ENCODE peak calls at places on chromosomes 7 and 10, in nine cellular contexts. C, L, S, H, I, E, W, P and G are unnamed samples.

GRCh38 chr10:61364619-61365018 is 88.6 kb downstream of the TMEM26 start:
- DNase-seq in C (no peak), L (no peak), S (no peak), H (no peak), I (no peak), E (no peak), W (no peak), P (no peak), G (no peak)

GRCh38 chr7:128938524-128939074 is 872 bp downstream of the IRF5 start:
- DNase-seq in C (no peak), L (no peak), S (no peak), H (no peak), I (peak), E (no peak), W (peak), P (no peak), G (peak)

GRCh38 chr7:106644999-106645398 is 16.0 kb downstream of the CCDC71L start:
- DNase-seq in C (no peak), L (no peak), S (no peak), H (no peak), I (no peak), E (no peak), W (no peak), P (no peak), G (no peak)

GRCh38 chr10:120632047-120632446 is 175.0 kb downstream of the PLPP4 start:
- DNase-seq in C (no peak), L (no peak), S (no peak), H (no peak), I (no peak), E (no peak), W (no peak), P (no peak), G (no peak)

GRCh38 chr10:69861251-69862240 is 59.8 kb downstream of the COL13A1 start:
- DNase-seq in C (no peak), L (peak), S (no peak), H (peak), I (no peak), E (no peak), W (no peak), P (peak), G (no peak)

GRCh38 chr10:99920901-99921300 is 88.8 kb downstream of the DNMBP start:
- DNase-seq in C (no peak), L (no peak), S (no peak), H (no peak), I (no peak), E (no peak), W (no peak), P (peak), G (no peak)

GRCh38 chr10:119412831-119413737 is 129.4 kb downstream of the RGS10 start:
- DNase-seq in C (no peak), L (no peak), S (no peak), H (no peak), I (peak), E (no peak), W (no peak), P (peak), G (no peak)

GRCh38 chr7:151243411-151244155 is 4.9 kb downstream of the SMARCD3 start:
- DNase-seq in C (peak), L (no peak), S (no peak), H (no peak), I (no peak), E (no peak), W (peak), P (no peak), G (peak)

GRCh38 chr10:124646483-124647352 is 97.5 kb downstream of the FAM53B start:
- DNase-seq in C (no peak), L (peak), S (peak), H (peak), I (peak), E (peak), W (no peak), P (peak), G (peak)

GRCh38 chr7:24178811-24179210 is 105.2 kb upstream of the NPY start:
- DNase-seq in C (no peak), L (no peak), S (no peak), H (no peak), I (no peak), E (no peak), W (no peak), P (no peak), G (no peak)

DNA sequence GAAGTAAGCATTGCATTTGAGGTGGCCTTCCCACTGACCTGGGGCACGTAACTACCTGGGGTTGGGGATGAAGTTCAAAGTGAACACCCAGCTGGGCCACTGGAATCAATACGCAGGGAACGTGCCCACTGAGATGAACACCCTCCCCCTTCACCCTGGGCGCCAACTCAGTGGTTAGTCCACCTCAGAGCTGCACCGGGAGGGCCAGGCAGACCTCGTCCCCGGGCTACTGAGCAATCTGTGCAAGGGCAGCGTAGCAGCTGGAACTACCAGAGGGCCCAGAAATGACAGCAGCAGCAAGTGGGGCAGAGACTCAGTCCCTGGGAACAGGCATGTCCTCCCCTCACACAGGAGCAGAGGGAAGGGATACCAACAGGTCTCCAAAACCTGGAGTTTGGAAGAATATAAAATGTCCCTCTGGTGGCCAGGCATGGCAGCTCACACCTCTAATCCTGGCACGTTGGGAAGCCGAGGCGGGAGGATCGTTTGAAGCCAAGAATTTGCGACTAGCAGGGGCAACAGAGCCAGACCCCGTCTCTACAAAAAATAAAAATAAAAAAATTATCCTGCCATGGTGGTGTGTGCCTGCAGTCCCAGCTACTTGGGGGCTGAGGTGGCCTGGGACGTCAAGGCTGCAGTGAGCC is 143.9 kb downstream of the SH3PXD2A start:
- DNase-seq in C (no peak), L (no peak), S (no peak), H (no peak), I (no peak), E (no peak), W (no peak), P (no peak), G (no peak)
- TF ChIP-seq CTCF in C (peak), L (no peak), S (no peak), H (peak), I (peak), E (no peak), W (no peak), P (peak), G (peak)

DNA sequence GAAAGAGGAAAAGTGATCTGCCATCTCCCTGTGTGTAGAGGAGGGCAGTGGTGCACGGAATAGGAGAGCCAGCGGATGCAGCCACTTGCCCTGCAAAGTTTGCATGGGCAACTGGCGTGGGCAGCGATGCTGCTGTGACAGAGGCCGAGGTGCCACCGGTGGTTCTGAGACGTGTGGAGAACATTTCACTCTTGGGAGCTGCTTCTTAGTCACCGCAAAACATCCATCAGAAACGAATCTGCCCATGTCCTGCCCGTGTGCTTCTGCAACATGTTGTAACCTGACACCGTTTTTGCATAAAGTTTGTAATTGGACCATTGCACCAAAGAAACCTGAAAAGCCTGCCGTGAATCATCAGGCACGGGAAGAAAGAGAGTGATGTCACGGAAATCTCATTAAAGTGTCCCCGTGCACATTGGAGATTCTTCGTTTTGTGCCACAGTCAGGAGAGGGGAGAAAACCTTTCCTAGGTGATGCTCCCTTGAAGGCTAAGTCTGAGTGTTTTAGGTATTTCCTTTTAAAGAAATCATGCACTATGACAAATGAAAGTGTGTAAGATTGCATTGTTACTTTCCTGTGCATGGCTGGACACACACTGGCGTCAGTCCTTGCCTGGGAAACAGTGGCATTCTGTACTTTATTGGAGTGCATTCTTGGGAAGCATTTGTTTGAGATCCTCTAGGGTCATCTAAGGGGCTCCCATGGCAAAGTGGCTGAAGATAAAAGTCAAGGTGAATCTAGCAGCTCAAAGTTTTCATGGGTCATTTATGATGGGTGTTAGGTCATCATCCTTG is 302.6 kb downstream of the KLF6 start:
- DNase-seq in C (no peak), L (peak), S (peak), H (peak), I (no peak), E (peak), W (peak), P (peak), G (no peak)
- H3K4me3 ChIP-seq in C (no peak), L (peak), S (no peak), H (peak), I (no peak), E (peak), W (no peak), P (no peak), G (peak)

GRCh38 chr10:115710136-115710535 is 562.9 kb downstream of the GFRA1 start:
- DNase-seq in C (no peak), L (no peak), S (no peak), H (no peak), I (no peak), E (no peak), W (no peak), P (no peak), G (no peak)

GRCh38 chr10:115711306-115711705 is 561.7 kb downstream of the GFRA1 start:
- DNase-seq in C (no peak), L (no peak), S (no peak), H (no peak), I (no peak), E (no peak), W (no peak), P (no peak), G (no peak)

GRCh38 chr10:115706482-115707076 is 566.4 kb downstream of the GFRA1 start:
- DNase-seq in C (no peak), L (peak), S (no peak), H (no peak), I (peak), E (no peak), W (no peak), P (peak), G (no peak)
- TF ChIP-seq CTCF in C (peak), L (peak), S (peak), H (peak), I (peak), E (peak), W (peak), P (peak), G (peak)

DNA sequence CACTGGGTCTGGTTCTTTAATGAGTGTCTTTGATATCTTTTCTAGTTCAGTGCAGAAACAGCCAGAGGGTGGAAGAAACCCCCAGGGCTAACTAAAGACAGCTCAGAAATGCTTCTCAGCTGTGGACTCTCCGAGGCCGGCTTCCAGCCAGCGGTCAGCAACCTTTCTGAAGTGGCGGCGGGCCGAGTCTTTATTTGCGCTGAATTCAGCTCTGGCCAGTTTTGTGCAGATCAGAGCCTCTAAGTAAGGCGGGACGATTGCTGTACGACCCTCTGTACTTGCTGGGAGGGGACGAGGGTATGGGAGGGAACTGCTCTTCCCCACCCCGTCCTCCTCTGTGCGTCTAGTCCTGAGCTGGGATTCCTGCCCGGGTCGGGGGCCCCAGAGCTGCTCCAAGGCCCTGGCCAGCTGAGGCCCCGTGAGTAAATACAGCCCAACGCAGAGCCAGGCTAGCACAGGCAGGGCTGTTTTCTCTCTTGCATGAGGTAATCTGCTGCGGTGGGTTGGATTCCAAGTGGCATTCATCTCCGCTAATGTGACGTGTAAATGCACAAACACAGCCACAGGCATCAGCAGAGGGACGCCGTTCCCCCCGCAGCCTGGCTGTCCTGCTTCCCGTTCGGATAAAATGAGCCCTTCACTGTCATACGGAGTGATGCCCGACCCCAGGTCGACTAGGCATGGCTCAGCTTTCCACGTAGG is 159.7 kb downstream of the PIP4K2A start:
- DNase-seq in C (peak), L (no peak), S (peak), H (no peak), I (peak), E (peak), W (peak), P (peak), G (peak)
- H3K4me3 ChIP-seq in C (peak), L (no peak), S (peak), H (no peak), I (no peak), E (peak), W (no peak), P (no peak), G (peak)

GRCh38 chr7:26202019-26202985 is 757 bp downstream of the CBX3 start:
- DNase-seq in C (peak), L (no peak), S (no peak), H (peak), I (peak), E (no peak), W (peak), P (no peak), G (peak)
- TF ChIP-seq CTCF in C (no peak), L (no peak), S (no peak), H (no peak), I (no peak), E (no peak), W (no peak), P (no peak), G (no peak)

GRCh38 chr10:52229271-52229931 is 84.7 kb upstream of the DKK1 start:
- DNase-seq in C (no peak), L (no peak), S (no peak), H (no peak), I (no peak), E (no peak), W (no peak), P (peak), G (no peak)

GRCh38 chr10:52228556-52228955 is 85.5 kb upstream of the DKK1 start:
- DNase-seq in C (no peak), L (no peak), S (no peak), H (no peak), I (no peak), E (no peak), W (no peak), P (no peak), G (no peak)

DNA sequence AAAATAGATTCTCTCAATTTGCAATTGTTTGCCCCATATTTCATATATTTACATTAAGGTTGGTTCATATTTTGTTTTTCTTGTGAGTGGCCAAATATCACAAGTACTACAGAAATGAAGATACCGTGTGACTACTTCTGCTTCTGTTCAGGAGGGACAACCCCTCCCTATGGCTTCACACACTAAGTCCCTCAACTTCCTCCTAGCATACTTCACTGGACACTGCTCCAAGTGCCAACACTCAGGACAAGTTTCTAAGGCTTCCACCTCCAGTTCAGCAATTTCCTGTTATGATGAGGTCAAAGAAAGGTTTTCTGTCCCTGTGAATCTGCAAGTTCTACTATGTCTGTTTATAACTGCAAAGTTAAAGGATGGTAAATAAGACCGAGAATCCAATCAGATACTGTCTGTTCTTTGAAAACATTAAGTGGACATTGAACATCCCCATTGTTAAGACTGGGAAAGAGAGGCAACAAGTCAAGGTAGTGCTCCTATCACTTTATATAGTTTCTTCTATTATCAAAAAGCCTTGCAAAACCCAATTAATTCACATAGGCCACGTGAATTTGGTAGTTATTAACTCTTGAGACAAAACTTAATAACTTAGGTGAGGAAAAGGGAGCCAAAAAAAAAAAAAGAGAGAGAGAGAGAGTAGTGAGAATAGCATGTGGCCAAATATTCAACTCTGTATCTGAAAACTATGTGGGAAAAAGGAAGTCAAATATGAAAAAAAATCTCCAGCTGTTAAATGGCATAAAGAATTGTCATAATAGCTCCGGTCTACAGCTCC is 81.3 kb upstream of the DKK1 start:
- DNase-seq in C (no peak), L (no peak), S (no peak), H (no peak), I (peak), E (no peak), W (no peak), P (peak), G (no peak)
- H3K4me3 ChIP-seq in C (no peak), L (no peak), S (no peak), H (peak), I (peak), E (peak), W (no peak), P (peak), G (peak)